ENCODE peak calls at places on chromosomes 5 and 9, in ten cellular contexts. C is left ventricle myocardium inferior, B is spleen, E is prostate gland, K is H1, N is colonic mucosa, M is heart left ventricle, F is A549, R is lower lobe of right lung, A is HCT116. P is an unnamed sample. For H3K4me1, the result is how much of the 10 kb centered on the place peaks cover.

GRCh38 chr5:68027519-68027918 is 188.0 kb upstream of the PIK3R1 start:
- DNase-seq in C (no peak), B (no peak), E (peak), K (no peak), N (no peak), M (no peak), F (no peak), R (no peak), A (no peak), P (no peak)

GRCh38 chr9:87278971-87279731 is 218.5 kb upstream of the DAPK1 start:
- DNase-seq in C (no peak), B (no peak), E (no peak), K (no peak), N (no peak), M (no peak), F (no peak), R (no peak), A (no peak), P (no peak)

GRCh38 chr5:41788800-41789395 is 81.3 kb downstream of the OXCT1 start:
- DNase-seq in C (no peak), B (no peak), E (no peak), K (no peak), N (no peak), M (no peak), F (no peak), R (no peak), A (no peak), P (no peak)

GRCh38 chr9:132412089-132412488 is 2.1 kb downstream of the CFAP77 start:
- DNase-seq in C (no peak), B (no peak), E (no peak), K (peak), N (no peak), M (no peak), F (peak), R (no peak), A (peak), P (no peak)

GRCh38 chr5:89520771-89521170 is 637.8 kb upstream of the MEF2C start:
- DNase-seq in C (no peak), B (no peak), E (no peak), K (no peak), N (no peak), M (no peak), F (no peak), R (no peak), A (no peak), P (no peak)

GRCh38 chr5:133499896-133500295 is 112.4 kb downstream of the FSTL4 start:
- DNase-seq in C (no peak), B (no peak), E (peak), K (peak), N (peak), M (no peak), F (no peak), R (no peak), A (no peak), P (no peak)

GRCh38 chr9:109629615-109630014 is 131.5 kb upstream of the PTPN3 start:
- DNase-seq in C (no peak), B (no peak), E (no peak), K (no peak), N (no peak), M (no peak), F (no peak), R (no peak), A (no peak), P (no peak)

GRCh38 chr5:15615859-15616258 is 115.9 kb downstream of the FBXL7 start:
- DNase-seq in C (no peak), B (no peak), E (no peak), K (no peak), N (no peak), M (no peak), F (no peak), R (no peak), A (no peak), P (no peak)

GRCh38 chr5:124408738-124409453 is 337.5 kb downstream of the ZNF608 start:
- DNase-seq in C (no peak), B (no peak), E (no peak), K (no peak), N (no peak), M (no peak), F (no peak), R (no peak), A (no peak), P (no peak)

GRCh38 chr9:36150529-36151305 is 14.2 kb downstream of the GLIPR2 start:
- DNase-seq in C (no peak), B (no peak), E (no peak), K (no peak), N (no peak), M (no peak), F (no peak), R (no peak), A (no peak), P (no peak)

GRCh38 chr5:78893959-78894676 is 91.0 kb downstream of the ARSB start:
- DNase-seq in C (no peak), B (no peak), E (no peak), K (no peak), N (no peak), M (no peak), F (no peak), R (no peak), A (no peak), P (no peak)

GRCh38 chr5:151406322-151406947 is 41.0 kb upstream of the SLC36A1 start:
- DNase-seq in C (no peak), B (no peak), E (no peak), K (no peak), N (no peak), M (no peak), F (peak), R (no peak), A (peak), P (no peak)

GRCh38 chr5:116076496-116076895 is 8.3 kb upstream of the COMMD10 start:
- DNase-seq in C (no peak), B (no peak), E (no peak), K (no peak), N (no peak), M (no peak), F (no peak), R (no peak), A (no peak), P (no peak)

GRCh38 chr9:134330590-134330989 is 4.3 kb downstream of the RXRA start:
- DNase-seq in C (peak), B (no peak), E (no peak), K (no peak), N (no peak), M (no peak), F (no peak), R (no peak), A (no peak), P (no peak)

GRCh38 chr9:134329886-134330285 is 3.6 kb downstream of the RXRA start:
- DNase-seq in C (peak), B (no peak), E (no peak), K (no peak), N (peak), M (peak), F (no peak), R (no peak), A (no peak), P (no peak)

GRCh38 chr9:134332266-134332665 is 6.0 kb downstream of the RXRA start:
- DNase-seq in C (no peak), B (no peak), E (no peak), K (no peak), N (no peak), M (no peak), F (no peak), R (no peak), A (no peak), P (no peak)

GRCh38 chr9:134332841-134333233 is 6.6 kb downstream of the RXRA start:
- DNase-seq in C (no peak), B (no peak), E (no peak), K (no peak), N (no peak), M (no peak), F (no peak), R (no peak), A (no peak), P (no peak)

DNA sequence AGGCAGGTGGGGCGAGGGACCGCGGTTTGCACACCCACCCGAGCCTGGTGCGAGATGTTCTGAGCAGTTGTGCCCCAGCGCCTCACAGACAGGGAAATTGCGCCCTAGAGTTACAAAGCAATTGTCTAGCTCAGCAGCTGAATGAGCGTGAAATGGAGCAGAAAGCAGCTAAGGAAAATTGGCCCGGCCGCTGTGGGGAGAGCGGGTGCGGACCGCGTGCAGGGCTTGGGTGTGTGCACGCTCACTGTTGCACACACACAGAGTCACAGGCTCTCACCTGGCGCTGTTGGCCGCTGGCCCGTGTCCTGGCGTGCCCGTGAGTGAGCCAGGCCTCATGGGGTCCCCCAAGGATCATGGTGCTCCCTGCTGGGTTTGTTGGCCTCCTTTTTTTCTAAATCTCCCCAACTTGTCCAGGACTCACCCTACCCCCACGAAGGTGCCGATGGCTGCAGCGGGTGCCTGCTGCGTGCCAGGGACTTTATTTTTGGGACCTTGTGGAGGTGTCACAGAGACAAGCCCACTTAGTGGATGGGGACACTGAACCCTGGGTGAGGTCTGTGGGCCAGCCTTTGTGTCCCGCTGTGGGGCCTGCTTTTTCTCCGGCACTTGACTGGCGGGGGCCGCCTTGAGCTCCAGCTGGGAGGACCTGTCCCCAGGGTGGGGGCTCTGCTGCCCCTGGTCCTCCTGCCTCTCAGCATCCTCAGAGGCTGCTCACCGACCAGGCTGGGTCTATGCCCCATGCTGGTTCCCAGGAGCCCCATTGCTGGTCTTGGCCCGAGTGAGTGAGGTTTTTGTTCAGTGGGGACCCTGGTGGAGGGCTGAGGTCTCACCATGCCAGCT is 5.2 kb downstream of the RXRA start:
- DNase-seq in C (no peak), B (no peak), E (no peak), K (no peak), N (no peak), M (no peak), F (no peak), R (no peak), A (no peak), P (no peak)
- H3K4me1 ChIP-seq in C (half or more), B (half or more), E (under half), K (under half), N (half or more), M (half or more), F (under half), R (half or more), A (under half), P (under half)

GRCh38 chr5:135263022-135263668 is 135.9 kb downstream of the MACROH2A1 start:
- DNase-seq in C (no peak), B (no peak), E (no peak), K (no peak), N (no peak), M (no peak), F (peak), R (no peak), A (peak), P (no peak)
- H3K4me3 ChIP-seq in C (no peak), B (no peak), E (no peak), K (no peak), N (no peak), M (no peak), F (no peak), R (no peak), A (no peak), P (no peak)

DNA sequence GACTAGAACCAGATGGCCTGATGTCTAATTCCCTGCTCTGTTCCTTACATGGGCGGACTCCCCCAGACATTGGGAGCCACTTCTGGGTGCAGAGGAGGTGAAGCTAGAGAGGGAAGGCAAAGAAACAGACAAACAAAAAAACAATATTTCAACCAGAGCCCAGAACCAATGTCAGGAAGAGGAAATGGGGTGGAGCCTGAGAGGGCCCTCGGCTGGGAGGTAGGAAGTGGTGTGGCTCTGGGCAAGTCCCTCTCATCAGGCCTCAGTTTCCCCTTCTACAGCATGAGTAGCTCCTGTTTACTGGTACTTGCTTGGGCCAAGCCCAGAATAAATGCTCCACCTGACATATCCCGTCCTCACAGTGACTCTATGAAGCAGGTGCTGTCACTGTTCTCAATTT is 11.1 kb downstream of the SH2D3C start:
- DNase-seq in C (no peak), B (no peak), E (no peak), K (no peak), N (no peak), M (no peak), F (no peak), R (no peak), A (no peak), P (no peak)
- TF ChIP-seq CTCF in C (no peak), B (no peak), E (no peak), K (no peak), N (no peak), M (no peak), F (no peak), R (no peak), A (no peak), P (no peak)

GRCh38 chr5:177447066-177447610 is 524 bp downstream of the PRR7 start:
- DNase-seq in C (no peak), B (peak), E (no peak), K (peak), N (peak), M (peak), F (peak), R (peak), A (no peak), P (no peak)

GRCh38 chr5:177448244-177448950 is 1.8 kb downstream of the PRR7 start:
- DNase-seq in C (no peak), B (no peak), E (no peak), K (no peak), N (no peak), M (no peak), F (no peak), R (no peak), A (no peak), P (no peak)

GRCh38 chr5:177449140-177450061 is 2.8 kb downstream of the PRR7 start:
- DNase-seq in C (no peak), B (no peak), E (no peak), K (no peak), N (no peak), M (no peak), F (no peak), R (no peak), A (no peak), P (no peak)

GRCh38 chr5:177446184-177447065 is at the start of gene PRR7:
- DNase-seq in C (peak), B (peak), E (peak), K (peak), N (peak), M (peak), F (peak), R (peak), A (no peak), P (no peak)

GRCh38 chr5:177447611-177448243 is 1.1 kb downstream of the PRR7 start:
- DNase-seq in C (no peak), B (peak), E (no peak), K (peak), N (peak), M (peak), F (peak), R (no peak), A (peak), P (no peak)
- H3K4me1 ChIP-seq in C (under half), B (half or more), E (under half), K (under half), N (under half), M (under half), F (under half), R (under half), A (under half), P (under half)

GRCh38 chr5:38382898-38383297 is 124.5 kb downstream of the EGFLAM start:
- DNase-seq in C (peak), B (peak), E (peak), K (peak), N (peak), M (no peak), F (peak), R (peak), A (peak), P (peak)
- H3K4me3 ChIP-seq in C (no peak), B (no peak), E (no peak), K (no peak), N (no peak), M (no peak), F (no peak), R (no peak), A (no peak), P (no peak)

GRCh38 chr5:159441441-159441840 is 111.2 kb upstream of the IL12B start:
- DNase-seq in C (peak), B (no peak), E (no peak), K (peak), N (no peak), M (no peak), F (peak), R (no peak), A (peak), P (no peak)
- TF ChIP-seq CTCF in C (peak), B (no peak), E (no peak), K (peak), N (no peak), M (no peak), F (peak), R (no peak), A (peak), P (no peak)

GRCh38 chr9:95201201-95201600 is 116.3 kb downstream of the FANCC start:
- DNase-seq in C (no peak), B (no peak), E (no peak), K (no peak), N (no peak), M (no peak), F (no peak), R (no peak), A (no peak), P (no peak)
- H3K4me1 ChIP-seq in C (under half), B (under half), E (under half), K (under half), N (under half), M (under half), F (under half), R (under half), A (under half), P (under half)

P was measured in tibial artery.